ENCODE peak calls at places on chromosomes 1 and 21, in six cellular contexts. One of them, this sample, is unnamed.

GRCh38 chr1:225462714-225463574 is 35.1 kb upstream of the LBR start:
- DNase-seq in spleen: peak
- DNase-seq in fibroblast of pulmonary artery: no peak
- DNase-seq in endothelial cell: no peak
- DNase-seq in heart left ventricle: no peak
- DNase-seq in AG10803: no peak
- DNase-seq in this sample: no peak

GRCh38 chr1:184905601-184906322 is 68.5 kb downstream of the NIBAN1 start:
- DNase-seq in spleen: no peak
- DNase-seq in fibroblast of pulmonary artery: peak
- DNase-seq in endothelial cell: no peak
- DNase-seq in heart left ventricle: no peak
- DNase-seq in AG10803: no peak
- DNase-seq in this sample: no peak

GRCh38 chr1:151714820-151715725 is 1.5 kb downstream of the CELF3 start:
- DNase-seq in spleen: no peak
- DNase-seq in fibroblast of pulmonary artery: no peak
- DNase-seq in endothelial cell: no peak
- DNase-seq in heart left ventricle: no peak
- DNase-seq in AG10803: no peak
- DNase-seq in this sample: no peak

GRCh38 chr1:2135866-2136265 is 58.7 kb downstream of the FAAP20 start:
- DNase-seq in spleen: peak
- DNase-seq in fibroblast of pulmonary artery: no peak
- DNase-seq in endothelial cell: no peak
- DNase-seq in heart left ventricle: no peak
- DNase-seq in AG10803: no peak
- DNase-seq in this sample: no peak

GRCh38 chr1:198359024-198359653 is 181.3 kb downstream of the ATP6V1G3 start:
- DNase-seq in spleen: no peak
- DNase-seq in fibroblast of pulmonary artery: peak
- DNase-seq in endothelial cell: no peak
- DNase-seq in heart left ventricle: no peak
- DNase-seq in AG10803: no peak
- DNase-seq in this sample: no peak

GRCh38 chr1:26780344-26780957 is 7.3 kb upstream of the PIGV start:
- DNase-seq in spleen: no peak
- DNase-seq in fibroblast of pulmonary artery: no peak
- DNase-seq in endothelial cell: no peak
- DNase-seq in heart left ventricle: no peak
- DNase-seq in AG10803: no peak
- DNase-seq in this sample: no peak

GRCh38 chr21:26962516-26963305 is 4.2 kb downstream of the ADAMTS5 start:
- DNase-seq in spleen: no peak
- DNase-seq in fibroblast of pulmonary artery: no peak
- DNase-seq in endothelial cell: no peak
- DNase-seq in heart left ventricle: no peak
- DNase-seq in AG10803: peak
- DNase-seq in this sample: no peak

GRCh38 chr1:111475706-111476105 is 1.9 kb downstream of the C1orf162 start:
- DNase-seq in spleen: no peak
- DNase-seq in fibroblast of pulmonary artery: no peak
- DNase-seq in endothelial cell: no peak
- DNase-seq in heart left ventricle: no peak
- DNase-seq in AG10803: no peak
- DNase-seq in this sample: peak

GRCh38 chr1:62599044-62599443 is 1.7 kb downstream of the ANGPTL3 start:
- DNase-seq in spleen: no peak
- DNase-seq in fibroblast of pulmonary artery: peak
- DNase-seq in endothelial cell: no peak
- DNase-seq in heart left ventricle: no peak
- DNase-seq in AG10803: peak
- DNase-seq in this sample: no peak

GRCh38 chr1:156912310-156912709 is 8.1 kb upstream of the LRRC71 start:
- DNase-seq in spleen: no peak
- DNase-seq in fibroblast of pulmonary artery: no peak
- DNase-seq in endothelial cell: no peak
- DNase-seq in heart left ventricle: no peak
- DNase-seq in AG10803: no peak
- DNase-seq in this sample: no peak

DNA sequence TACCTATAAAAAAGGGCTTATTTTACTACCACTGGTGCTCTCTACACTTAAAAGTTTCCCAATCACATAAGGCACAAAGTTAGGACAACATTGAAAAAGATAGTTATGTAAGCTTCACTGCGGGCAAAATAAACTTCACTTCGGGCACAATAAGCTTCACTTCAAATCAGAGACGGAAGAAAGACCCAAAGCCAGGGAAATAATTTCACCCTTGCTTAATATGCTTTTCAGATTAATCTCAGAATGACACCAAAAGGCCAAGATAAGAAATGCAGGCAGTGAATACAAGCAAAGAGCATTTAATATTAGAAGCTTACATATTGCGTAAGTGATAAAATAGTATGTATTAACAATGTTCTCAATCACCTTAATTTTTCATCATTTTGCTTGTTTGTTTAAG is 444.2 kb downstream of the SETD4 start:
- DNase-seq in spleen: no peak
- DNase-seq in fibroblast of pulmonary artery: peak
- DNase-seq in endothelial cell: no peak
- DNase-seq in heart left ventricle: no peak
- DNase-seq in AG10803: peak
- DNase-seq in this sample: no peak
- TF ChIP-seq CTCF in spleen: peak
- TF ChIP-seq CTCF in fibroblast of pulmonary artery: peak
- TF ChIP-seq CTCF in endothelial cell: no peak
- TF ChIP-seq CTCF in heart left ventricle: peak
- TF ChIP-seq CTCF in AG10803: peak
- TF ChIP-seq CTCF in this sample: peak

GRCh38 chr1:226604846-226605572 is 56.4 kb downstream of the STUM start:
- DNase-seq in spleen: peak
- DNase-seq in fibroblast of pulmonary artery: no peak
- DNase-seq in endothelial cell: no peak
- DNase-seq in heart left ventricle: no peak
- DNase-seq in AG10803: no peak
- DNase-seq in this sample: no peak
- TF ChIP-seq CTCF in spleen: no peak
- TF ChIP-seq CTCF in fibroblast of pulmonary artery: no peak
- TF ChIP-seq CTCF in endothelial cell: no peak
- TF ChIP-seq CTCF in heart left ventricle: no peak
- TF ChIP-seq CTCF in AG10803: no peak
- TF ChIP-seq CTCF in this sample: no peak

GRCh38 chr1:39348278-39348677 is 143.2 kb upstream of the BMP8A start:
- DNase-seq in spleen: no peak
- DNase-seq in fibroblast of pulmonary artery: no peak
- DNase-seq in endothelial cell: no peak
- DNase-seq in heart left ventricle: no peak
- DNase-seq in AG10803: no peak
- DNase-seq in this sample: no peak
- TF ChIP-seq CTCF in spleen: no peak
- TF ChIP-seq CTCF in fibroblast of pulmonary artery: no peak
- TF ChIP-seq CTCF in endothelial cell: no peak
- TF ChIP-seq CTCF in heart left ventricle: no peak
- TF ChIP-seq CTCF in AG10803: no peak
- TF ChIP-seq CTCF in this sample: no peak

GRCh38 chr21:25115021-25115420 is 492.3 kb downstream of the MRPL39 start:
- DNase-seq in spleen: no peak
- DNase-seq in fibroblast of pulmonary artery: no peak
- DNase-seq in endothelial cell: no peak
- DNase-seq in heart left ventricle: no peak
- DNase-seq in AG10803: no peak
- DNase-seq in this sample: no peak
- TF ChIP-seq CTCF in spleen: no peak
- TF ChIP-seq CTCF in fibroblast of pulmonary artery: no peak
- TF ChIP-seq CTCF in endothelial cell: no peak
- TF ChIP-seq CTCF in heart left ventricle: no peak
- TF ChIP-seq CTCF in AG10803: no peak
- TF ChIP-seq CTCF in this sample: no peak

DNA sequence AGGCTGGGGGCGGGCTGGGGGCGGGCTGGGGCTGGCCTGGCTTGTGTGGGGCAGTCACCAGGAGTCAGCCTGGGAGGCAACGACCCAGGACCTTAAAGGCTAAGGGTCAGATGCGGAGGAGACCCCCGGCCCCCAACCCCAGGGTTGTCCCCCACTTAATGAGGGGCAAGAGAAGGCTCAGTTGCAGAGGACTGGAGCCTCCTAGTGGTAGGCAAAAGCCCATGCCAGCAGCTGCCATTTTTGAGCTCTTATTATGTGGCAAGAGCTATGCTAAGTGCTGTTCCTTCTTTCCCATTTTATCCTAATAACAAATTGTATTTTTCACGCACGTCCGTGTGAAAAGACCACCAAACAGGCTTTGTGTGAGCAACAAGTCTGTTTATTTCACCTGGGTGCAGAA is 8.0 kb downstream of the KIAA1614 start:
- DNase-seq in spleen: no peak
- DNase-seq in fibroblast of pulmonary artery: no peak
- DNase-seq in endothelial cell: no peak
- DNase-seq in heart left ventricle: no peak
- DNase-seq in AG10803: no peak
- DNase-seq in this sample: no peak
- TF ChIP-seq CTCF in spleen: no peak
- TF ChIP-seq CTCF in fibroblast of pulmonary artery: peak
- TF ChIP-seq CTCF in endothelial cell: peak
- TF ChIP-seq CTCF in heart left ventricle: no peak
- TF ChIP-seq CTCF in AG10803: peak
- TF ChIP-seq CTCF in this sample: peak

GRCh38 chr1:207319207-207319606 is 2.3 kb upstream of the CD55 start:
- DNase-seq in spleen: no peak
- DNase-seq in fibroblast of pulmonary artery: no peak
- DNase-seq in endothelial cell: no peak
- DNase-seq in heart left ventricle: no peak
- DNase-seq in AG10803: no peak
- DNase-seq in this sample: no peak

GRCh38 chr1:207321790-207322530 is 482 bp downstream of the CD55 start:
- DNase-seq in spleen: no peak
- DNase-seq in fibroblast of pulmonary artery: peak
- DNase-seq in endothelial cell: no peak
- DNase-seq in heart left ventricle: no peak
- DNase-seq in AG10803: peak
- DNase-seq in this sample: no peak

GRCh38 chr1:207318072-207318619 is 3.3 kb upstream of the CD55 start:
- DNase-seq in spleen: no peak
- DNase-seq in fibroblast of pulmonary artery: no peak
- DNase-seq in endothelial cell: no peak
- DNase-seq in heart left ventricle: no peak
- DNase-seq in AG10803: no peak
- DNase-seq in this sample: no peak

GRCh38 chr1:207323425-207323976 is 2.0 kb downstream of the CD55 start:
- DNase-seq in spleen: no peak
- DNase-seq in fibroblast of pulmonary artery: no peak
- DNase-seq in endothelial cell: no peak
- DNase-seq in heart left ventricle: no peak
- DNase-seq in AG10803: no peak
- DNase-seq in this sample: no peak

GRCh38 chr1:207321045-207321789 is at the start of gene CD55:
- DNase-seq in spleen: peak
- DNase-seq in fibroblast of pulmonary artery: peak
- DNase-seq in endothelial cell: peak
- DNase-seq in heart left ventricle: peak
- DNase-seq in AG10803: peak
- DNase-seq in this sample: peak
- TF ChIP-seq CTCF in spleen: no peak
- TF ChIP-seq CTCF in fibroblast of pulmonary artery: peak
- TF ChIP-seq CTCF in endothelial cell: no peak
- TF ChIP-seq CTCF in heart left ventricle: peak
- TF ChIP-seq CTCF in AG10803: peak
- TF ChIP-seq CTCF in this sample: peak

GRCh38 chr21:45365186-45365607 is 39.8 kb upstream of the COL18A1 start:
- DNase-seq in spleen: no peak
- DNase-seq in fibroblast of pulmonary artery: no peak
- DNase-seq in endothelial cell: no peak
- DNase-seq in heart left ventricle: no peak
- DNase-seq in AG10803: no peak
- DNase-seq in this sample: no peak

GRCh38 chr21:45366476-45366875 is 38.5 kb upstream of the COL18A1 start:
- DNase-seq in spleen: no peak
- DNase-seq in fibroblast of pulmonary artery: no peak
- DNase-seq in endothelial cell: no peak
- DNase-seq in heart left ventricle: no peak
- DNase-seq in AG10803: no peak
- DNase-seq in this sample: no peak

GRCh38 chr21:45367402-45368351 is 37.3 kb upstream of the COL18A1 start:
- DNase-seq in spleen: no peak
- DNase-seq in fibroblast of pulmonary artery: no peak
- DNase-seq in endothelial cell: no peak
- DNase-seq in heart left ventricle: no peak
- DNase-seq in AG10803: no peak
- DNase-seq in this sample: no peak

GRCh38 chr21:45365608-45366241 is 39.2 kb upstream of the COL18A1 start:
- DNase-seq in spleen: no peak
- DNase-seq in fibroblast of pulmonary artery: peak
- DNase-seq in endothelial cell: no peak
- DNase-seq in heart left ventricle: no peak
- DNase-seq in AG10803: peak
- DNase-seq in this sample: no peak

GRCh38 chr21:45366931-45367401 is 38.0 kb upstream of the COL18A1 start:
- DNase-seq in spleen: no peak
- DNase-seq in fibroblast of pulmonary artery: peak
- DNase-seq in endothelial cell: no peak
- DNase-seq in heart left ventricle: peak
- DNase-seq in AG10803: peak
- DNase-seq in this sample: no peak
- TF ChIP-seq CTCF in spleen: no peak
- TF ChIP-seq CTCF in fibroblast of pulmonary artery: peak
- TF ChIP-seq CTCF in endothelial cell: no peak
- TF ChIP-seq CTCF in heart left ventricle: no peak
- TF ChIP-seq CTCF in AG10803: no peak
- TF ChIP-seq CTCF in this sample: no peak

This sample was measured in GM13977.